ENCODE peak calls at places on chromosome 16, in six cellular contexts. I, S, G, L, W and Y are unnamed samples.

GRCh38 chr16:785563-786535 is 2.3 kb downstream of the RPUSD1 start:
- DNase-seq in I (no peak), S (peak; percentile 37), G (peak; percentile 41), L (peak; percentile 34), W (no peak), Y (peak; percentile 64)

GRCh38 chr16:12206749-12207142 is 230.2 kb downstream of the SNX29 start:
- DNase-seq in I (no peak), S (no peak), G (no peak), L (no peak), W (no peak), Y (no peak)

GRCh38 chr16:84827897-84828296 is 8.1 kb downstream of the CRISPLD2 start:
- DNase-seq in I (no peak), S (no peak), G (no peak), L (no peak), W (no peak), Y (no peak)

GRCh38 chr16:81535679-81536360 is 91.2 kb downstream of the CMIP start:
- DNase-seq in I (no peak), S (no peak), G (no peak), L (no peak), W (no peak), Y (no peak)

GRCh38 chr16:22073350-22073749 is 19.0 kb upstream of the VWA3A start:
- DNase-seq in I (no peak), S (no peak), G (no peak), L (no peak), W (no peak), Y (no peak)

GRCh38 chr16:82660966-82661365 is 34.2 kb downstream of the CDH13 start:
- DNase-seq in I (no peak), S (no peak), G (no peak), L (no peak), W (no peak), Y (no peak)

GRCh38 chr16:19888834-19889233 is 4.2 kb upstream of the GPRC5B start:
- DNase-seq in I (no peak), S (no peak), G (no peak), L (no peak), W (no peak), Y (no peak)

GRCh38 chr16:28983644-28984043 is 1.2 kb upstream of the LAT start:
- DNase-seq in I (peak; percentile 60), S (no peak), G (no peak), L (no peak), W (no peak), Y (no peak)

GRCh38 chr16:50227665-50228064 is 38.7 kb upstream of the ADCY7 start:
- DNase-seq in I (no peak), S (no peak), G (no peak), L (no peak), W (no peak), Y (no peak)

GRCh38 chr16:69187891-69188451 is 1.0 kb downstream of the SNTB2 start:
- DNase-seq in I (no peak), S (peak; percentile 44), G (no peak), L (no peak), W (no peak), Y (peak; percentile 35)

GRCh38 chr16:12753203-12754023 is 50.3 kb downstream of the CPPED1 start:
- DNase-seq in I (no peak), S (no peak), G (no peak), L (no peak), W (no peak), Y (no peak)

GRCh38 chr16:3113765-3114479 is 1.5 kb downstream of the ZNF205 start:
- DNase-seq in I (no peak), S (no peak), G (no peak), L (no peak), W (no peak), Y (no peak)

GRCh38 chr16:51545951-51546350 is 394.9 kb upstream of the SALL1 start:
- DNase-seq in I (no peak), S (no peak), G (no peak), L (no peak), W (no peak), Y (no peak)

GRCh38 chr16:526181-527014 is 1.1 kb upstream of the CAPN15 start:
- DNase-seq in I (no peak), S (no peak), G (peak; percentile 40), L (peak; percentile 61), W (no peak), Y (peak; percentile 92)

GRCh38 chr16:87955302-87956168 is 4.3 kb downstream of the BANP start:
- DNase-seq in I (no peak), S (no peak), G (no peak), L (no peak), W (no peak), Y (peak; percentile 36)

DNA sequence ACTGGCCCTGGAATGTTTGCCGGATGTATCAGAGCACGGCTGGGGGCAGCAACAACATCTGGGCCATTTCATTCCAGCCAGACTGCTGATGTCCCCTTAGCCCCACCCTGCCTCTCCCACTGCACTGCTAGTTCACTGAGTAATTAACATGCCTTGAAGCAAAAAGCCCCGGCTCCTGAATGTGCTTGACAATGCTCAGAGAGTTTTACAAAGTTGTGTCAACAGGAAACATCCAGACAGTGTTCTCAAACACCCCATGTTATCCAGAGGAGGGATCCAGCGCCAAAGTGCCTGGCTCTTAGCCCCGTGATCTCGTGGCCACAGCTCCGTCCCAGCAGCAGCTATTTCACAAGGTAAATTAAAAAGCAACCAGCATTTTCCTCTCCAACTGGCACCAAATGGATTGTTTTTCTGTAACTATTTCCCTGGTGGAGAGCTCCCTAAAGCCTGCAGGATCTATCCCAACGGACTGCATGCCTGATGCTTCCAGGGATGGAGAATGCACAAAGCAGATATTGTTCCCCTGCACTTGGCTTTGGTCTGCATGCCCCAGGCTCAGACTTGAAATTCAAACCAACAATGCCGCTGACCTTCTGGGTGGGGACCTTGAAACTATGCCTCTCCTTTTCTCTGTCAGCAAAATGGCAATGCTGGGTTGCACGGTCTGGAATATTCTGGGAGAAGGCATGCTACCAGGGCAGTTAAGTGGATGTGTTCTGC is 115.6 kb upstream of the CDH5 start:
- DNase-seq in I (no peak), S (peak; percentile 85), G (peak; percentile 87), L (peak; percentile 77), W (no peak), Y (no peak)
- H3K27me3 ChIP-seq in I (no peaks in the 10 kb centered on the region), S (no peaks in the 10 kb centered on the region), G (no peaks in the 10 kb centered on the region), L (no peaks in the 10 kb centered on the region), W (no peaks in the 10 kb centered on the region), Y (no peaks in the 10 kb centered on the region)

DNA sequence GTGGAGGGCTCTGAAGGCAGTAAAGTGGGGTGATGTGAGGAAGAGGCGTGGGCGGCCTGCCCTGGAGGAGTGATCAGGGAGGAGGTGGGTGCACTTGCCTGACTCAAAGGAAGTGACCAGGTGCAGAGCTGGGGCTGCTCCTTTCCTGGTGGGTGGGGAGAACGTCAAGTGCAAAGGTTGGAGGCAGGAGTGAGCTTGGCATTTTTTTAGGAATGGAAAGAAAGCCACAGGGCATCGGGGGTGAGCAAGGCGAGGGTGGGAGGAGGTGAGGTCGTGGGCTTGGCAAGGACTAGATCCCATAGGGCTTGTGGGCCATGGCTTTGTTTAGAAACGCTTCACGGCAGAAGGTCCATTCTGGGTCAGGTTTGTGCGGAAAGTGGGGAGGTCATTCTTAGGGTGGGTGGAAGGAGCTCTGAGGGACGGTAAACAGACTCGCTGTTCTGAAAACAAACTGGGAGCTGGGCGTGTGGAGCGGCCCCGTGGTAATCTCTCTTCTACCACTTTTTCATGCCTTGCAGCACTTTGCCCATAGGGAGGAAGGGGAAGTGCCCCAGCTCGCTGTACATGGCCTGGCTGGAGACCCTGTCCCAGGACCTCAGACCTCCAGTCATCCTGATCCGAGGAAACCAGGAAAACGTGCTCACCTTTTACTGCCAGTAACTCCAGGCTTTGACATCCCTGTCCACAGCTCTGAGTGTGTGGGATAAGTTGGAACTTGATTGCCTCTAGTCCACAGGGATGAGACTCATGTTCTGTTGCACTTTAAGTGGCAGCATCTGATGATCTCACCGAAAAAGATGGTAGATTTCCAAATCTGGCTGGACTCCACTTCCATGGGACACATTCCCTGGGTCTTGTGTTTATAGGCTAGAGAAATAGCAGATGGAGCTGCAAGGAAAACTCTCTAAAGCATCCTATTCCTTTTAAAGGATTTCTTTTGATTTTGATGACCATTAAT is 18.9 kb upstream of the HERPUD1 start:
- DNase-seq in I (no peak), S (no peak), G (no peak), L (peak; percentile 55), W (no peak), Y (no peak)
- H3K4me1 ChIP-seq in I (peaks cover 38% of the 10 kb centered on the region), S (no peaks in the 10 kb centered on the region), G (peaks cover 5% of the 10 kb centered on the region), L (peaks cover 35% of the 10 kb centered on the region), W (peaks cover 10% of the 10 kb centered on the region), Y (peaks cover 28% of the 10 kb centered on the region)

GRCh38 chr16:73066927-73067670 is 19.2 kb upstream of the ZFHX3 start:
- DNase-seq in I (no peak), S (no peak), G (no peak), L (no peak), W (no peak), Y (no peak)
- TF ChIP-seq CTCF in I (no peak), S (no peak), G (no peak), L (no peak), W (no peak), Y (no peak)

GRCh38 chr16:86291491-86291890 is 218.8 kb upstream of the FOXF1 start:
- DNase-seq in I (no peak), S (no peak), G (no peak), L (no peak), W (no peak), Y (no peak)
- H3K27me3 ChIP-seq in I (peaks cover 98% of the 10 kb centered on the region), S (peaks cover 4% of the 10 kb centered on the region), G (peaks cover 5% of the 10 kb centered on the region), L (no peaks in the 10 kb centered on the region), W (peaks cover 10% of the 10 kb centered on the region), Y (no peaks in the 10 kb centered on the region)

GRCh38 chr16:4315185-4316102 is at the start of gene GLIS2:
- DNase-seq in I (peak; percentile 71), S (peak; percentile 82), G (no peak), L (peak; percentile 83), W (no peak), Y (peak; percentile 76)
- H3K4me1 ChIP-seq in I (peaks cover 28% of the 10 kb centered on the region), S (peaks cover 24% of the 10 kb centered on the region), G (peaks cover 14% of the 10 kb centered on the region), L (peaks cover 25% of the 10 kb centered on the region), W (peaks cover 26% of the 10 kb centered on the region), Y (peaks cover 17% of the 10 kb centered on the region)

GRCh38 chr16:72856797-72857196 is 191.1 kb downstream of the ZFHX3 start:
- DNase-seq in I (no peak), S (no peak), G (no peak), L (no peak), W (no peak), Y (no peak)
- TF ChIP-seq CTCF in I (peak; percentile 12), S (no peak), G (no peak), L (no peak), W (peak; percentile 23), Y (no peak)

GRCh38 chr16:86447228-86447627 is 63.1 kb upstream of the FOXF1 start:
- DNase-seq in I (no peak), S (no peak), G (no peak), L (no peak), W (no peak), Y (no peak)
- H3K27me3 ChIP-seq in I (peaks cover 93% of the 10 kb centered on the region), S (no peaks in the 10 kb centered on the region), G (no peaks in the 10 kb centered on the region), L (no peaks in the 10 kb centered on the region), W (no peaks in the 10 kb centered on the region), Y (no peaks in the 10 kb centered on the region)

GRCh38 chr16:66320774-66321173 is 45.7 kb upstream of the CDH5 start:
- DNase-seq in I (no peak), S (no peak), G (no peak), L (no peak), W (no peak), Y (no peak)
- H3K4me1 ChIP-seq in I (no peaks in the 10 kb centered on the region), S (no peaks in the 10 kb centered on the region), G (no peaks in the 10 kb centered on the region), L (no peaks in the 10 kb centered on the region), W (no peaks in the 10 kb centered on the region), Y (no peaks in the 10 kb centered on the region)